ENCODE peak calls at places on chromosomes 16 and 17, in six cellular contexts. R, G, H, N, K and S are unnamed samples.

GRCh38 chr16:21281698-21282389 is 3.8 kb upstream of the CRYM start:
- DNase-seq in R (no peak), G (no peak), H (no peak), N (no peak), K (no peak), S (no peak)

GRCh38 chr16:30368122-30368791 is 2.0 kb downstream of the TBC1D10B start:
- DNase-seq in R (peak; percentile 40), G (no peak), H (no peak), N (peak; percentile 44), K (no peak), S (no peak)

GRCh38 chr17:40473573-40474365 is 27.7 kb downstream of the TNS4 start:
- DNase-seq in R (no peak), G (no peak), H (no peak), N (no peak), K (no peak), S (no peak)

GRCh38 chr17:37050905-37051304 is 102.2 kb downstream of the AATF start:
- DNase-seq in R (no peak), G (no peak), H (no peak), N (no peak), K (no peak), S (no peak)

GRCh38 chr16:22267764-22268163 is 29.4 kb upstream of the POLR3E start:
- DNase-seq in R (no peak), G (no peak), H (no peak), N (no peak), K (no peak), S (no peak)

GRCh38 chr17:50665838-50666237 is 31.2 kb downstream of the ABCC3 start:
- DNase-seq in R (no peak), G (no peak), H (no peak), N (no peak), K (no peak), S (no peak)

GRCh38 chr17:39164675-39165143 is 1.3 kb downstream of the ARL5C start:
- DNase-seq in R (peak; percentile 89), G (peak; percentile 85), H (peak; percentile 95), N (peak; percentile 92), K (peak; percentile 69), S (peak; percentile 54)

GRCh38 chr17:72696156-72696555 is 396.3 kb downstream of the SLC39A11 start:
- DNase-seq in R (no peak), G (no peak), H (no peak), N (no peak), K (no peak), S (no peak)

GRCh38 chr16:83934684-83934977 is 18.4 kb upstream of the OSGIN1 start:
- DNase-seq in R (no peak), G (no peak), H (no peak), N (no peak), K (no peak), S (no peak)

GRCh38 chr17:17472333-17472920 is 4.4 kb upstream of the MED9 start:
- DNase-seq in R (no peak), G (no peak), H (no peak), N (no peak), K (no peak), S (no peak)
- H3K4me3 ChIP-seq in R (no peak overlapping the region), G (no peak overlapping the region), H (no peak overlapping the region), N (no peak overlapping the region), K (no peak overlapping the region), S (no peak overlapping the region)

GRCh38 chr16:64269756-64270155 is 852.1 kb downstream of the CDH11 start:
- DNase-seq in R (no peak), G (no peak), H (no peak), N (peak; percentile 38), K (no peak), S (no peak)
- H3K4me3 ChIP-seq in R (no peak overlapping the region), G (no peak overlapping the region), H (no peak overlapping the region), N (no peak overlapping the region), K (no peak overlapping the region), S (no peak overlapping the region)

GRCh38 chr17:64388961-64389565 is 1.6 kb downstream of the PECAM1 start:
- DNase-seq in R (no peak), G (no peak), H (no peak), N (no peak), K (no peak), S (no peak)

GRCh38 chr17:64385187-64386083 is 5.2 kb downstream of the PECAM1 start:
- DNase-seq in R (peak; percentile 50), G (no peak), H (peak; percentile 67), N (peak; percentile 65), K (peak; percentile 59), S (no peak)

GRCh38 chr17:64386412-64387144 is 4.1 kb downstream of the PECAM1 start:
- DNase-seq in R (no peak), G (no peak), H (no peak), N (no peak), K (no peak), S (no peak)

GRCh38 chr17:64387545-64388171 is 3.0 kb downstream of the PECAM1 start:
- DNase-seq in R (no peak), G (no peak), H (peak; percentile 37), N (no peak), K (no peak), S (no peak)

GRCh38 chr17:64387145-64387473 is 3.6 kb downstream of the PECAM1 start:
- DNase-seq in R (no peak), G (no peak), H (no peak), N (no peak), K (no peak), S (no peak)
- H3K4me3 ChIP-seq in R (no peak overlapping the region), G (no peak overlapping the region), H (peak overlapping the region; percentile 46), N (no peak overlapping the region), K (peak overlapping the region; percentile 43), S (no peak overlapping the region)

DNA sequence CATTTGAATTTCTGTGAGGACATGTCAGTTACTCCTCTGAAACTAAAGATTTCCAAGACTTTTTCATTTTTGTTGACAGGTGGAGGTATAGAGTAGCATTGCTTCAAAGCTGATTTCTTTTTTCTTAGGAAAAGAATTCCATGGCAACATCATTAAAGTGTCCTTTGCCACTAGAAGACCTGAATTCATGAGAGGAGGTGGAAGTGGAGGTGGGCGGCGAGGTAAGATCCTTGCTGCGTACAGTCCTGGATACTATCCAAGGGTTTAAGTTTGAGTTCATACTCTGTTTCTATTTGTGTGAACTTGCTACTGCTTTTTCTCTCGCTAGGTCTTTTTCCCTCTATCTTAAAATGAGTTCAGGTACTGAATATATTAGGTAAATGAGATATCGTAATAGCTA is 26.5 kb downstream of the HEATR9 start:
- DNase-seq in R (no peak), G (no peak), H (no peak), N (no peak), K (no peak), S (no peak)
- H3K4me3 ChIP-seq in R (no peak overlapping the region), G (no peak overlapping the region), H (no peak overlapping the region), N (no peak overlapping the region), K (no peak overlapping the region), S (no peak overlapping the region)

GRCh38 chr17:83122834-83123233 is 43.4 kb downstream of the METRNL start:
- DNase-seq in R (no peak), G (no peak), H (no peak), N (peak; percentile 79), K (peak; percentile 6), S (no peak)

GRCh38 chr17:83118071-83118841 is 38.8 kb downstream of the METRNL start:
- DNase-seq in R (no peak), G (peak; percentile 24), H (no peak), N (no peak), K (no peak), S (no peak)

GRCh38 chr17:83117594-83117993 is 38.2 kb downstream of the METRNL start:
- DNase-seq in R (no peak), G (no peak), H (no peak), N (no peak), K (no peak), S (no peak)

GRCh38 chr17:83121921-83122820 is 42.8 kb downstream of the METRNL start:
- DNase-seq in R (no peak), G (no peak), H (no peak), N (no peak), K (peak; percentile 7), S (no peak)

GRCh38 chr17:83119987-83120864 is 40.8 kb downstream of the METRNL start:
- DNase-seq in R (no peak), G (peak; percentile 98), H (no peak), N (no peak), K (peak; percentile 8), S (peak; percentile 68)
- H3K4me3 ChIP-seq in R (no peak overlapping the region), G (peak overlapping the region; percentile 62), H (no peak overlapping the region), N (no peak overlapping the region), K (no peak overlapping the region), S (peak overlapping the region; percentile 13)